ENCODE peak calls at places on chromosomes 11 and 22, in nine cellular contexts. S is psoas muscle; H is cardiac muscle cell; E is GM23338; M is colonic mucosa; W is effector memory CD4-positive, alpha-beta T cell; D is lung; L is fibroblast of lung; O is stomach. F is an unnamed sample. For H3K36me3, the result is how much of the 10 kb centered on the place peaks cover.

GRCh38 chr22:45312856-45313255 is 3.1 kb downstream of the FAM118A start:
- DNase-seq in M (no peak), D (no peak), L (no peak), S (no peak), E (peak), O (no peak), W (no peak), H (no peak), F (no peak)

GRCh38 chr22:39574779-39575551 is 4.4 kb downstream of the CACNA1I start:
- DNase-seq in O (no peak), W (no peak), E (no peak), L (peak), M (no peak), S (peak), H (peak), D (no peak), F (no peak)

GRCh38 chr22:46081036-46081830 is 69.1 kb upstream of the PPARA start:
- DNase-seq in D (no peak), E (no peak), H (no peak), O (peak), M (no peak), L (no peak), W (no peak), S (peak), F (no peak)

GRCh38 chr11:133918606-133919260 is 38.0 kb downstream of the IGSF9B start:
- DNase-seq in M (no peak), D (no peak), S (no peak), E (peak), W (no peak), H (no peak), L (no peak), O (no peak), F (no peak)

GRCh38 chr11:47979378-47980092 is 824 bp upstream of the PTPRJ start:
- DNase-seq in L (no peak), M (no peak), D (no peak), S (no peak), E (peak), O (no peak), W (no peak), H (peak), F (no peak)

GRCh38 chr11:78715639-78716311 is 141.1 kb upstream of the NARS2 start:
- DNase-seq in S (peak), D (peak), E (peak), O (peak), L (peak), W (no peak), M (peak), H (peak), F (peak)

GRCh38 chr11:44593194-44593593 is 27.7 kb downstream of the CD82 start:
- DNase-seq in H (no peak), E (no peak), L (no peak), O (no peak), D (no peak), M (no peak), W (no peak), S (peak), F (no peak)

GRCh38 chr11:87097582-87097981 is 59.8 kb downstream of the TMEM135 start:
- DNase-seq in S (no peak), M (peak), O (peak), D (no peak), L (peak), H (peak), W (peak), E (peak), F (peak)

GRCh38 chr22:29813563-29813962 is 24.5 kb downstream of the ASCC2 start:
- DNase-seq in O (no peak), D (no peak), L (peak), H (no peak), W (no peak), S (no peak), E (peak), M (no peak), F (no peak)

GRCh38 chr22:28604961-28605360 is 74.7 kb downstream of the TTC28 start:
- DNase-seq in L (no peak), E (peak), O (no peak), H (no peak), W (no peak), M (no peak), D (no peak), S (no peak), F (no peak)

GRCh38 chr11:3222941-3223905 is 4.6 kb upstream of the MRGPRG start:
- DNase-seq in D (no peak), W (no peak), H (no peak), M (no peak), L (no peak), E (no peak), O (peak), S (no peak), F (no peak)

GRCh38 chr11:44621784-44622183 is 56.3 kb downstream of the CD82 start:
- DNase-seq in S (no peak), L (no peak), E (no peak), W (no peak), H (no peak), D (peak), M (no peak), O (peak), F (no peak)

GRCh38 chr11:63998558-63999348 is 12.5 kb downstream of the OTUB1 start:
- DNase-seq in W (no peak), O (peak), E (peak), S (no peak), M (no peak), H (no peak), L (no peak), D (no peak), F (no peak)

GRCh38 chr11:36619502-36619901 is 21.5 kb upstream of the RAG2 start:
- DNase-seq in W (no peak), H (peak), D (no peak), O (no peak), E (no peak), M (no peak), S (no peak), L (no peak), F (no peak)

GRCh38 chr11:14357843-14358728 is 897 bp downstream of the RRAS2 start:
- DNase-seq in O (peak), S (peak), D (peak), W (peak), L (peak), E (peak), H (peak), M (peak), F (peak)

GRCh38 chr11:58765078-58765477 is 33.3 kb upstream of the GLYAT start:
- DNase-seq in W (no peak), O (no peak), L (no peak), H (no peak), D (no peak), S (no peak), M (no peak), E (no peak), F (no peak)

GRCh38 chr11:11519184-11519583 is 102.6 kb downstream of the GALNT18 start:
- DNase-seq in L (no peak), W (no peak), O (no peak), S (no peak), D (no peak), E (peak), M (no peak), H (no peak), F (no peak)

GRCh38 chr11:124612567-124613245 is 1.5 kb downstream of the PANX3 start:
- DNase-seq in E (no peak), W (no peak), O (no peak), S (no peak), H (peak), D (no peak), L (no peak), M (no peak), F (no peak)

GRCh38 chr22:44454113-44454769 is 43.8 kb downstream of the RTL6 start:
- DNase-seq in S (no peak), D (no peak), E (no peak), O (peak), L (no peak), M (peak), W (no peak), H (no peak), F (no peak)

GRCh38 chr22:30245181-30245984 is 1.2 kb downstream of the LIF start:
- DNase-seq in S (no peak), W (no peak), M (peak), O (no peak), D (no peak), L (peak), H (no peak), E (peak), F (no peak)

GRCh38 chr11:33970984-33971466 is 79.1 kb upstream of the LMO2 start:
- DNase-seq in M (peak), H (peak), E (peak), W (no peak), D (peak), O (peak), S (peak), L (peak), F (peak)

GRCh38 chr11:28077524-28077923 is 30.4 kb downstream of the KIF18A start:
- DNase-seq in O (no peak), M (no peak), L (no peak), H (no peak), S (no peak), D (no peak), E (no peak), W (no peak), F (no peak)

GRCh38 chr11:116053538-116053919 is 549.3 kb upstream of the CADM1 start:
- DNase-seq in S (no peak), O (no peak), M (no peak), E (peak), D (no peak), W (no peak), L (no peak), H (no peak), F (no peak)

GRCh38 chr22:41343300-41343699 is 38.4 kb upstream of the TEF start:
- DNase-seq in M (no peak), O (no peak), D (no peak), L (no peak), W (no peak), E (no peak), H (no peak), S (no peak), F (no peak)

GRCh38 chr11:74011360-74012071 is 2.6 kb upstream of the UCP3 start:
- DNase-seq in S (no peak), D (no peak), W (peak), M (no peak), L (no peak), H (peak), O (no peak), E (no peak), F (no peak)

GRCh38 chr22:47517062-47517461 is 754.6 kb downstream of the TBC1D22A start:
- DNase-seq in W (no peak), M (no peak), L (no peak), H (no peak), E (no peak), O (no peak), S (no peak), D (no peak), F (no peak)

GRCh38 chr22:47512617-47513016 is 750.2 kb downstream of the TBC1D22A start:
- DNase-seq in M (no peak), O (no peak), S (no peak), H (no peak), W (no peak), E (no peak), D (no peak), L (no peak), F (no peak)

GRCh38 chr22:47515384-47516125 is 753.1 kb downstream of the TBC1D22A start:
- DNase-seq in D (no peak), W (no peak), M (no peak), S (no peak), L (peak), H (no peak), E (no peak), O (no peak), F (no peak)
- H3K27ac ChIP-seq in D (no peak), W (no peak), M (no peak), S (no peak), L (no peak), H (no peak), E (no peak), O (no peak), F (no peak)

DNA sequence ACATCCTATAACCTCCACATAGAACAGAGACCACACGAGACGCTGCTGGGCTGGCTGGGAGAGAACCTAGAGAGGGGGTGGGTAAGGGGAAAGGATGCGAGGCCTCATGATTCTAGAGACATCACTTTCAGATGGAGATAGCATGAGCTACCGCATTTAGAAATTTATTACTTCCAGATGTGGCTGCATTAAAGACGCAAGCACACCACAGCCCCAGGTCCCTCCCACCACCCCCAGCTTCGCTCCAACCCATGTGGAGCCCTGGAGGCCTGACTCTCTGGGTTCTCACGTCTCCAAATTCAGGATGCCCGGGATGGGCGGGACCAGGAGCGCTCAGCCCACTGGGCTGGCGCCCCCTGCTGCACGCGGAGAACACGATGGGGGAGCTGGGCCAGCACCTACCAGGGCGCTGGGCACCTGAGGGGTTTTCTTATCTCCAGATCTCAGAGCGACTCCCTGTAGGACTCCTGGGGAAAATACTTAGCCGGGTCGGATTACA is 13.6 kb downstream of the MRPL21 start:
- DNase-seq in D (no peak), E (peak), O (no peak), S (peak), H (peak), W (no peak), L (peak), M (peak), F (no peak)
- H3K36me3 ChIP-seq in D (under half), E (under half), O (under half), S (under half), H (under half), W (under half), L (under half), M (under half), F (under half)

GRCh38 chr11:83004855-83005556 is 66.7 kb downstream of the RAB30 start:
- DNase-seq in W (no peak), L (no peak), S (no peak), M (no peak), O (no peak), H (no peak), D (no peak), E (no peak), F (no peak)

GRCh38 chr11:83006877-83007330 is 64.8 kb downstream of the RAB30 start:
- DNase-seq in H (no peak), W (no peak), E (no peak), D (no peak), S (no peak), O (no peak), M (no peak), L (no peak), F (peak)

GRCh38 chr11:83007909-83008580 is 63.7 kb downstream of the RAB30 start:
- DNase-seq in O (peak), D (peak), L (no peak), S (peak), H (peak), E (peak), W (no peak), M (peak), F (peak)

GRCh38 chr11:83008581-83008923 is 63.1 kb downstream of the RAB30 start:
- DNase-seq in D (no peak), L (peak), E (no peak), O (no peak), H (no peak), M (no peak), W (no peak), S (no peak), F (no peak)

DNA sequence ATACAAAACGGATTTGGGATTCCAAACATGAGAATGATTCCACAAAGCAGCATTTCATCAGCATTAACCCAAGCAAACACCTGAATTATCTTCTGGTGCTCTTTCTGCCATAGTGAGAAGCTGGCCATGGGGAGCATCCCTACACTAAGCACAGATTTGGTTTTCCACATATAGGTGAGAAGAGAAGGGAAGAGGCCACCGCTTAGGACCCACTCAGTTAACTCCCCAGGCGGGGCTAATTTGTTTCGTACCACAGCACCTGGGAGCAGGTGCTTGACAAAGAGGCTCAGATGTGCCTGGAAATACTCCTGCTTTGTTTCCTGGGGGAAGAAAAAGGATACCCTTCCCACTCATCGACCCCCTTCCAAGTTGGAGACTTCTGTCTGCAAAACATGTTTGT is 64.2 kb downstream of the RAB30 start:
- DNase-seq in W (no peak), E (no peak), H (no peak), S (no peak), O (no peak), L (no peak), D (no peak), M (no peak), F (no peak)
- H3K27ac ChIP-seq in W (no peak), E (no peak), H (peak), S (peak), O (no peak), L (no peak), D (peak), M (no peak), F (no peak)

GRCh38 chr11:46366260-46366659 is 15.2 kb upstream of the MDK start:
- DNase-seq in E (no peak), L (no peak), M (no peak), D (no peak), W (no peak), O (no peak), S (no peak), H (no peak), F (no peak)
- H3K36me3 ChIP-seq in E (under half), L (under half), M (under half), D (under half), W (half or more), O (under half), S (under half), H (under half), F (under half)

DNA sequence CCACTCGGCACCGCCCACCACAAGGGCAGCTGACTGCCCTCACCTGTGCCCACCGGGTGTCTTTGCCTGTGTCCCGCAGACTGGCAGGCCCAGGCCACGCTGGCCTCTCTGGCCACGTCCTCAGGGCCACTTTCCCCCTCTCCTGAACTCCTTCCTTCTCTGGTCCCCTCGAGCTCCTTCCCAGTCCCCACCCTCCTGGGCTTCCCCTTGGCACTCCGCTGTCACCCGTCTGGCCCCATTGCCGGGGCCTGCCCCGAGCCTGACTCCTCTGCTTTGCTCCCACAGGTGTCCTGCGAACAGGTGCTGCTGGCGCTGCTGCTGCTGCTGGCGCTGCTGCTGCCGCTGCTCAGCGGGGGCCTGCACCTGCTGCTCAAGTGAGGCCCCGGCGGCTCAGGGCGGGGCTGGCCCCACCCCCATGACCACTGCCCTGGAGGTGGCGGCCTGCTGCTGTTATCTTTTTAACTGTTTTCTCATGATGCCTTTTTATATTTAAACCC is 14.2 kb downstream of the MCAT start:
- DNase-seq in W (no peak), H (no peak), E (peak), L (no peak), S (no peak), M (peak), O (peak), D (no peak), F (peak)
- H3K27ac ChIP-seq in W (no peak), H (no peak), E (no peak), L (no peak), S (no peak), M (peak), O (peak), D (no peak), F (no peak)

DNA sequence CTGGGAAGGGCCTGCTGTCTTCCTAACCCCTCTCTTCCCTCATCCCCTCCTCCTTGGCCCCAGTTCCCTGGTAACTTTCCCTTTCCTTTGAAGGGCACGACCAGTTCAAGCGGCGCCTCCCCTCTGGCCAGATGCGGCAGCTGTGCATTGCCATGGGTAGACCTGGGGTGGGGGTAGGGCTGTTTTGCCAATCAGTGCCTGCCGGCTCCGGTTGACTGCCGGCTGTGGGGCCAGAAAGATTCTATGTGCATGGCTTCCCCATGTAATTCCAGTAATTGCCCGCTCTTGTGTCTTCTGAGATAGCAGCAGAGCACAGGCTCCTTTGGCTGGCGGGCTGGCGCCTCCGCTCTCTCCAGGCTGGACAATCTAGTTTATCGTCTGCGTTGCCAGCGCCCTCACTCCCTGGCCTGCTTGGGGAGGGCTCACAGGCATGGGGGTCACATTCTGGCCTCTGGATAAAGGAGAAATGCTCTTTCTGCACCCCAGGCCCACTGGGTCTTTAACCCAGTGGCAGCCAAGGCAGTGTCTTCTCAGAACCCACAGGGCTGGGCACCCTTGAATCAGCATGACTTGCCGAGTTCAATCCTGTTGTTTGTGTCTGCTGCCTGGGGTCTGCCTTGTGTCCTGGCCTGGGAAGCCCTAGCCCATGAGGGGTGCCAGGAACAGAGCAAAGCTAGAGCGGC is 9.4 kb downstream of the SIDT2 start:
- DNase-seq in L (no peak), E (no peak), W (no peak), M (peak), D (no peak), S (no peak), O (peak), H (no peak), F (no peak)
- H3K36me3 ChIP-seq in L (under half), E (under half), W (under half), M (under half), D (half or more), S (half or more), O (half or more), H (under half), F (under half)

DNA sequence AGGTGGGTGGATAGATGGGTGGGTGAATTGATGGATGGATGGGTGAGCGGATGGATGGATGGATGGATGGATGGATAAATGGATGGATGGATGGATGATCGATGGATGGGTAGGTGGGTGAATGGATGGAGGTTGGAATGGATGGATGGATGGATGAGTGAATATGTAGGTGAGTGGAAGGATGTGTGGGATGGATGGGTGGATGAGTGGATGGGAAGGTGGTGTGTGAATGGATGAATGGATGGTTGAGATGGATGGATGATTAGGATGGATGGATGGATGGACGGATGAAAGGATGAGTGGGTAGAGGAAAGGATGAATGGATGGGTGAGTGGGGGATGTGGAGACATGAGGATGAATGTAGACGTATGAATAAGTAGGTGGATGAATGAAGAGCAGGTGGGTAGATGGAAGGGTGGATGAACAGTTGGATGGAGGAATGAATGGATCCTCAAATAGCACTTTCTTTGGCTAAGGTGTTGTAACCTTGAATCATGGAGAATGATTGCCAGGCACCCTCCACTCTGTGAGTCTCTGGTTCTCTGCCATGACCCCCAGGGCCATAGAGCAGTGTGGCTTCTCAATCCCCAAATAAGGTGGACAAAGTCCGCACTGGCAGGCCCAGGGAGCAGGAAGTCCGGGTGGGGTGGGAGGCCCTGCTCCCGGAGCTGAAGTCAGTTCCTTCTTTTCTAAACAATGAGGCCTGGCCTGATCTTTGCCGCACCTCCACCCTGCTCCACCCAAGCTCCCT is 36.9 kb downstream of the IGF2 start:
- DNase-seq in H (no peak), D (no peak), W (no peak), O (no peak), M (peak), S (no peak), E (no peak), L (no peak), F (no peak)
- H3K27ac ChIP-seq in H (no peak), D (peak), W (no peak), O (no peak), M (no peak), S (peak), E (no peak), L (no peak), F (no peak)